ENCODE peak calls at places on chromosomes 2 and 18, in eight cellular contexts. E, X, Z, M, R, Q, O and B are unnamed samples.

GRCh38 chr2:153588408-153588807 is 109.8 kb upstream of the RPRM start:
- DNase-seq in E (no peak), X (no peak), Z (no peak), M (no peak), R (no peak), Q (no peak), O (no peak), B (no peak)

GRCh38 chr2:43119303-43119702 is 107.1 kb downstream of the ZFP36L2 start:
- DNase-seq in E (no peak), X (no peak), Z (no peak), M (no peak), R (no peak), Q (no peak), O (no peak), B (no peak)

GRCh38 chr2:127043367-127044164 is 63.4 kb downstream of the BIN1 start:
- DNase-seq in E (no peak), X (no peak), Z (no peak), M (no peak), R (no peak), Q (no peak), O (no peak), B (no peak)

GRCh38 chr2:37117566-37117965 is 33.2 kb downstream of the GPATCH11 start:
- DNase-seq in E (no peak), X (no peak), Z (no peak), M (no peak), R (no peak), Q (no peak), O (no peak), B (no peak)

GRCh38 chr2:224711859-224712258 is 4.3 kb downstream of the CCDC195 start:
- DNase-seq in E (no peak), X (no peak), Z (no peak), M (no peak), R (no peak), Q (no peak), O (no peak), B (no peak)

GRCh38 chr2:71611247-71611646 is 157.9 kb downstream of the DYSF start:
- DNase-seq in E (no peak), X (no peak), Z (no peak), M (no peak), R (no peak), Q (no peak), O (no peak), B (no peak)

GRCh38 chr2:16617282-16618266 is 48.1 kb downstream of the CYRIA start:
- DNase-seq in E (no peak), X (no peak), Z (no peak), M (no peak), R (peak), Q (no peak), O (no peak), B (no peak)

GRCh38 chr2:241559489-241560180 is 1.1 kb downstream of the BOK start:
- DNase-seq in E (no peak), X (no peak), Z (peak), M (peak), R (peak), Q (peak), O (no peak), B (no peak)

GRCh38 chr2:183995632-183996031 is 602.7 kb upstream of the ZNF804A start:
- DNase-seq in E (no peak), X (peak), Z (no peak), M (no peak), R (peak), Q (no peak), O (no peak), B (no peak)

GRCh38 chr2:142254057-142254456 is 123.2 kb upstream of the LRP1B start:
- DNase-seq in E (no peak), X (no peak), Z (no peak), M (no peak), R (no peak), Q (no peak), O (no peak), B (no peak)

GRCh38 chr18:77701977-77702376 is 452.3 kb downstream of the GALR1 start:
- DNase-seq in E (no peak), X (no peak), Z (no peak), M (no peak), R (no peak), Q (no peak), O (no peak), B (no peak)

GRCh38 chr2:42568431-42569115 is at the start of gene MTA3:
- DNase-seq in E (peak), X (peak), Z (peak), M (peak), R (peak), Q (no peak), O (peak), B (peak)

GRCh38 chr18:79884296-79884962 is 67.0 kb downstream of the SLC66A2 start:
- DNase-seq in E (no peak), X (no peak), Z (no peak), M (no peak), R (no peak), Q (no peak), O (no peak), B (no peak)

GRCh38 chr2:83900859-83901258 is 558.2 kb downstream of the SUCLG1 start:
- DNase-seq in E (no peak), X (no peak), Z (no peak), M (no peak), R (peak), Q (no peak), O (no peak), B (no peak)

GRCh38 chr18:24534737-24535136 is 74.3 kb downstream of the HRH4 start:
- DNase-seq in E (no peak), X (no peak), Z (no peak), M (no peak), R (no peak), Q (no peak), O (no peak), B (no peak)

GRCh38 chr2:174038472-174038871 is 73.3 kb upstream of the SP3 start:
- DNase-seq in E (no peak), X (no peak), Z (no peak), M (no peak), R (no peak), Q (no peak), O (no peak), B (no peak)

GRCh38 chr18:67359868-67360838 is 156.4 kb downstream of the DSEL start:
- DNase-seq in E (no peak), X (no peak), Z (no peak), M (no peak), R (peak), Q (peak), O (no peak), B (no peak)

GRCh38 chr2:197435598-197436435 is 989 bp upstream of the SF3B1 start:
- DNase-seq in E (no peak), X (no peak), Z (no peak), M (no peak), R (no peak), Q (peak), O (peak), B (no peak)

GRCh38 chr18:4636957-4637356 is 181.8 kb upstream of the DLGAP1 start:
- DNase-seq in E (peak), X (no peak), Z (no peak), M (no peak), R (no peak), Q (no peak), O (no peak), B (no peak)

GRCh38 chr2:27765621-27766286 is 5.8 kb upstream of the MRPL33 start:
- DNase-seq in E (peak), X (peak), Z (peak), M (no peak), R (no peak), Q (peak), O (peak), B (peak)

GRCh38 chr2:73832905-73833304 is 4.1 kb downstream of the STAMBP start:
- DNase-seq in E (no peak), X (no peak), Z (no peak), M (no peak), R (peak), Q (no peak), O (no peak), B (no peak)

GRCh38 chr2:233074106-233074505 is 14.0 kb downstream of the INPP5D start:
- DNase-seq in E (no peak), X (no peak), Z (no peak), M (no peak), R (no peak), Q (no peak), O (no peak), B (no peak)

GRCh38 chr2:224870341-224870740 is 154.2 kb upstream of the CCDC195 start:
- DNase-seq in E (no peak), X (no peak), Z (no peak), M (no peak), R (no peak), Q (no peak), O (no peak), B (no peak)

GRCh38 chr18:43350176-43350575 is 72.9 kb upstream of the SYT4 start:
- DNase-seq in E (no peak), X (no peak), Z (no peak), M (no peak), R (no peak), Q (no peak), O (no peak), B (no peak)

GRCh38 chr2:157257312-157258252 is at the start of gene GALNT5:
- DNase-seq in E (no peak), X (no peak), Z (no peak), M (no peak), R (peak), Q (no peak), O (no peak), B (no peak)

GRCh38 chr18:10248738-10249137 is 205.7 kb upstream of the APCDD1 start:
- DNase-seq in E (no peak), X (no peak), Z (no peak), M (no peak), R (no peak), Q (no peak), O (no peak), B (no peak)

GRCh38 chr2:62149708-62150107 is 46.2 kb upstream of the B3GNT2 start:
- DNase-seq in E (no peak), X (no peak), Z (no peak), M (no peak), R (peak), Q (no peak), O (no peak), B (no peak)

GRCh38 chr2:83051538-83052192 is 1407.4 kb downstream of the SUCLG1 start:
- DNase-seq in E (no peak), X (no peak), Z (no peak), M (no peak), R (no peak), Q (no peak), O (no peak), B (no peak)

GRCh38 chr2:13046557-13047165 is 329.9 kb downstream of the TRIB2 start:
- DNase-seq in E (no peak), X (no peak), Z (no peak), M (no peak), R (peak), Q (no peak), O (no peak), B (no peak)

GRCh38 chr2:233022561-233022960 is 9.5 kb upstream of the NGEF start:
- DNase-seq in E (no peak), X (no peak), Z (no peak), M (no peak), R (peak), Q (no peak), O (no peak), B (no peak)